ENCODE peak calls at places on chromosomes 12 and 14, in four cellular contexts. R, T, J and P are unnamed samples.

GRCh38 chr14:101233861-101234587 is 327.3 kb upstream of the DIO3 start:
- DNase-seq in J (no peak), T (no peak), R (peak; percentile 31), P (no peak)

GRCh38 chr14:63928744-63929174 is 76.0 kb downstream of the SYNE2 start:
- DNase-seq in J (no peak), R (no peak), T (no peak), P (no peak)

GRCh38 chr14:106166650-106167204 is 640.3 kb downstream of the TMEM121 start:
- DNase-seq in J (no peak), R (no peak), T (no peak), P (no peak)

GRCh38 chr12:56998981-56999380 is 7.4 kb downstream of the ZBTB39 start:
- DNase-seq in T (no peak), J (no peak), R (no peak), P (no peak)

GRCh38 chr14:46490150-46490769 is 161.3 kb downstream of the RPL10L start:
- DNase-seq in T (no peak), R (peak; percentile 71), J (peak; percentile 45), P (no peak)

GRCh38 chr14:100290607-100291304 is 15.5 kb downstream of the SLC25A29 start:
- DNase-seq in R (peak; percentile 42), J (no peak), T (no peak), P (no peak)

GRCh38 chr14:89618309-89618708 is 201.3 kb upstream of the FOXN3 start:
- DNase-seq in J (peak; percentile 68), T (no peak), R (no peak), P (no peak)

GRCh38 chr14:77310041-77310440 is 10.6 kb downstream of the POMT2 start:
- DNase-seq in T (no peak), J (no peak), R (no peak), P (no peak)

GRCh38 chr14:104299993-104300761 is 161.8 kb downstream of the KIF26A start:
- DNase-seq in J (no peak), R (no peak), T (peak; percentile 67), P (no peak)

GRCh38 chr12:30308010-30308717 is 387.5 kb downstream of the IPO8 start:
- DNase-seq in R (no peak), J (no peak), T (no peak), P (no peak)

GRCh38 chr14:59358105-59358504 is 107.1 kb downstream of the GPR135 start:
- DNase-seq in R (peak; percentile 66), T (peak; percentile 80), J (no peak), P (no peak)

GRCh38 chr12:209246-209645 is 4.7 kb downstream of the SLC6A12 start:
- DNase-seq in R (no peak), J (no peak), T (no peak), P (no peak)
- H3K27ac ChIP-seq in R (no peak overlapping the region), J (no peak overlapping the region), T (no peak overlapping the region), P (no peak overlapping the region)

DNA sequence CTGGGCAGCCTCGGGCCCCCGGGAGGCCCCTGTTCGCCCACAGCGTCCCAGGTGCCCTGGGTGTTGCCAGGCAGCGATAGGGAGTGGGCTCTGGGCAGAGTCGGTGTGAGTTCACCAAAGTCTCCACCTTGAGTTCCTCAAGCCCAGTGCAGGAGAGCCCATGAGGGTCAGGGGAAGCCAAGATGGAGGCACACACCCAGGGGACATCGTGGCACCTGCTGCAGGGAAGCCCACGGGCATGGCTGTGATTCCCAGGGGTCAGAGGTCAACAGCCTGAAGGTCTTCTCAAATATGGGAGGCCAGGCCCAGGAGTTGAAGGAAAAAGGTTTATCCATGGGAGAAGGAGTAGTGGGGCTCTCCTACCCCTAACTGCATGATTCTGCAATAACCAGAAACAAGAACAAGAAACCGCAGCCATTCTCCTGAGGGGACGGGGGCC is 148.8 kb downstream of the ADGRD1 start:
- DNase-seq in T (no peak), J (no peak), R (peak; percentile 38), P (no peak)
- H3K4me3 ChIP-seq in T (no peak overlapping the region), J (no peak overlapping the region), R (no peak overlapping the region), P (no peak overlapping the region)

GRCh38 chr12:115597157-115597712 is 680.3 kb downstream of the MED13L start:
- DNase-seq in R (no peak), T (no peak), J (peak; percentile 61), P (peak; percentile 7)
- H3K27ac ChIP-seq in R (no peak overlapping the region), T (no peak overlapping the region), J (no peak overlapping the region), P (no peak overlapping the region)

GRCh38 chr12:100717733-100718067 is 76.9 kb upstream of the ANO4 start:
- DNase-seq in J (peak; percentile 43), T (no peak), R (no peak), P (no peak)
- H3K4me3 ChIP-seq in J (peak overlapping the region; percentile 68), T (peak overlapping the region; percentile 17), R (peak overlapping the region; percentile 81), P (peak overlapping the region; percentile 24)

GRCh38 chr12:112190626-112191025 is 65.3 kb downstream of the TRAFD1 start:
- DNase-seq in J (no peak), R (peak; percentile 59), T (no peak), P (no peak)

GRCh38 chr12:112192475-112192874 is 67.1 kb downstream of the TRAFD1 start:
- DNase-seq in R (no peak), J (no peak), T (no peak), P (no peak)

GRCh38 chr12:112191201-112191600 is 65.8 kb downstream of the TRAFD1 start:
- DNase-seq in R (no peak), J (no peak), T (no peak), P (no peak)

GRCh38 chr12:112194601-112195247 is 69.4 kb downstream of the TRAFD1 start:
- DNase-seq in J (no peak), T (no peak), R (no peak), P (no peak)

GRCh38 chr12:112191840-112192321 is 66.5 kb downstream of the TRAFD1 start:
- DNase-seq in T (no peak), R (no peak), J (peak; percentile 32), P (no peak)
- H3K27ac ChIP-seq in T (no peak overlapping the region), R (no peak overlapping the region), J (no peak overlapping the region), P (peak overlapping the region; percentile 39)

GRCh38 chr12:68613209-68613904 is 2.7 kb downstream of the RAP1B start:
- DNase-seq in T (no peak), R (no peak), J (no peak), P (no peak)

GRCh38 chr12:68612675-68613074 is 2.0 kb downstream of the RAP1B start:
- DNase-seq in T (no peak), J (no peak), R (no peak), P (no peak)

GRCh38 chr12:68612245-68612644 is 1.5 kb downstream of the RAP1B start:
- DNase-seq in J (peak; percentile 66), T (no peak), R (no peak), P (no peak)

GRCh38 chr12:68614772-68615171 is 4.1 kb downstream of the RAP1B start:
- DNase-seq in R (no peak), T (no peak), J (no peak), P (no peak)

GRCh38 chr12:68614105-68614679 is 3.5 kb downstream of the RAP1B start:
- DNase-seq in R (no peak), T (no peak), J (no peak), P (no peak)
- H3K4me3 ChIP-seq in R (peak overlapping the region; percentile 8), T (no peak overlapping the region), J (peak overlapping the region; percentile 83), P (no peak overlapping the region)

GRCh38 chr12:77963576-77964178 is 133.0 kb downstream of the NAV3 start:
- DNase-seq in T (no peak), J (no peak), R (no peak), P (no peak)

GRCh38 chr12:77968021-77968420 is 137.3 kb downstream of the NAV3 start:
- DNase-seq in T (no peak), R (no peak), J (no peak), P (no peak)

GRCh38 chr12:77968571-77968970 is 137.9 kb downstream of the NAV3 start:
- DNase-seq in J (no peak), T (no peak), R (no peak), P (no peak)

DNA sequence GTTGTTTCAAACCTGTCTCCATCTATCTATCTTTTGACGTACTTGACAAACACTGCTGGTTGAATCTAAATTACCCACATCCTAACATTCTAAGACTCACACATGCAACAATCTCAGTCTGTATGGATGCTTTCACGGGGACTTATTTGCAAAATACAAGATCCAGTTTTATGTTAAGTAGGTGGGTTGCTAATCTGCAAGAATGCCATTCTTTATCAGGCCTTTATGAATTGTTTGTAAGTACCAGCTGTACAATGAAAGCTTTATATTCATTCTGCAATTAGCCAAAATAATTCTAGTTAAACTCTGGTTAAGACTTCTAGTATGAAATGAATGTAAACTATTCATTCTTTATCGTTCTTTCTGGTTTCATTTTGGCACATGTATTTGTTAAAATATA is 135.1 kb downstream of the NAV3 start:
- DNase-seq in R (no peak), T (no peak), J (no peak), P (no peak)
- H3K27ac ChIP-seq in R (no peak overlapping the region), T (no peak overlapping the region), J (no peak overlapping the region), P (no peak overlapping the region)

DNA sequence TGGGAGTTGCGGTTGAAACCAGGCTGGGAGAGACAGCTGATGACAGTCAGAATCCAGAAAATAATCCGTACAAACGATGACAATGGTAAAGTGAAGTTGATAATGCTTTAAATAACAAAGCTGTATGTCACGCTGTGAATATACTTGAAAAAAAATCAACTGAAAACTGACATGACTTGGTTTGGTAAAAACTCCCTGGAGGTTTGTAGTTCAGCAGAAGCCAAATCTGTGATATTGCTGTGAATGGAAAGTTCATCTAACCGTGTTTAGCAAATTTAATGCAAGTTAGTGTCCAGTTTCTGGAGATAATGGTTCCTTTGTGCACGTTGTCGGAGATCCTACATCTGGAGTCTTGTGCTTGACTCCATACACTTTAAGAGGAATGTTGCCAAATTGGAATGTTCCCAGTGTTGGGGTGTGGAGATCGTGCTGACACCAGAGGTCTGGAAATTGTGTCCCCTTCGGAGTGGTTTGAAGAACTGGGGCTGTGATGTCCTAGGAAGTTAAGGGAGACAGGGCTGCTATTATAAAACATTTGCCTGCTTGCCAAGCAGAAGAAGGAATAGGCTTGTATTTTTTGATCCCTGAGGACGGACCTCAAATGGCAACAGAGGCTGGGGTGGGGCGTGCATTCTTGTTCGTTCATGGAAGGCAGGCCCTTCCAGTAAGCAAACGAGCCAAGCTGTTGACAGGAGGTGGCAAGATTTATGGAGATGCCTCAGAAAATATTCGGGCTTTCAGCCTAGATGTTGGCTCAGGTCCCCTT is 30.6 kb downstream of the PPFIBP1 start:
- DNase-seq in T (peak; percentile 85), J (peak; percentile 57), R (no peak), P (no peak)
- H3K4me3 ChIP-seq in T (peak overlapping the region; percentile 41), J (peak overlapping the region; percentile 66), R (no peak overlapping the region), P (peak overlapping the region; percentile 31)

GRCh38 chr14:35050652-35051051 is 4.6 kb downstream of the FAM177A1 start:
- DNase-seq in J (peak; percentile 60), T (no peak), R (no peak), P (no peak)

GRCh38 chr14:35046751-35047536 is 872 bp downstream of the FAM177A1 start:
- DNase-seq in T (no peak), J (peak; percentile 34), R (no peak), P (no peak)

GRCh38 chr14:35047961-35048513 is 2.0 kb downstream of the FAM177A1 start:
- DNase-seq in T (no peak), J (no peak), R (no peak), P (no peak)

GRCh38 chr14:35051796-35052195 is 5.7 kb downstream of the FAM177A1 start:
- DNase-seq in R (no peak), J (peak; percentile 30), T (no peak), P (no peak)

GRCh38 chr14:35052637-35053036 is 6.6 kb downstream of the FAM177A1 start:
- DNase-seq in T (no peak), J (no peak), R (no peak), P (no peak)
- H3K27ac ChIP-seq in T (no peak overlapping the region), J (no peak overlapping the region), R (no peak overlapping the region), P (no peak overlapping the region)